ENCODE peak calls at places on chromosome 9, in five cellular contexts. O is stimulated activated CD4-positive, alpha-beta T cell treated with anti-CD3 and anti-CD28 coated beads, Interleukin-2, amount 100 ng/mL, for 48 hours; B is activated gamma-delta T cell treated with anti-CD3 and anti-CD28 coated beads, Interleukin-2, amount 50 U/mL, for 16 hours; G is hepatic stellate cell; H is HS-5. A is an unnamed sample.

GRCh38 chr9:115144706-115145105 is 26.7 kb upstream of the TNC start:
- DNase-seq in B (no peak), H (no peak), G (no peak), O (no peak), A (no peak)

GRCh38 chr9:76592105-76593010 is 133.4 kb downstream of the GCNT1 start:
- DNase-seq in G (no peak), B (no peak), H (no peak), O (no peak), A (no peak)

GRCh38 chr9:91690540-91691249 is 259.3 kb downstream of the ROR2 start:
- DNase-seq in G (no peak), O (no peak), H (no peak), B (no peak), A (no peak)

GRCh38 chr9:104864675-104865104 is 63.3 kb downstream of the ABCA1 start:
- DNase-seq in O (no peak), G (peak; percentile 64), H (peak; percentile 89), B (no peak), A (no peak)

GRCh38 chr9:79616013-79616412 is 44.2 kb downstream of the TLE4 start:
- DNase-seq in G (no peak), O (no peak), H (no peak), B (no peak), A (no peak)

GRCh38 chr9:81685763-81686613 is 3.4 kb downstream of the TLE1 start:
- DNase-seq in H (no peak), B (no peak), O (no peak), G (peak; percentile 44), A (no peak)

GRCh38 chr9:33787839-33788238 is 7.5 kb upstream of the PRSS3 start:
- DNase-seq in G (no peak), H (no peak), B (no peak), O (no peak), A (no peak)

GRCh38 chr9:20317701-20318100 is 304.6 kb downstream of the MLLT3 start:
- DNase-seq in H (no peak), B (no peak), O (no peak), G (no peak), A (no peak)

GRCh38 chr9:134889386-134890214 is 9.0 kb downstream of the FCN2 start:
- DNase-seq in G (no peak), H (no peak), B (no peak), O (no peak), A (no peak)

GRCh38 chr9:125747765-125748510 is 765 bp downstream of the PBX3 start:
- DNase-seq in B (peak; percentile 7), G (peak; percentile 49), H (no peak), O (peak; percentile 11), A (no peak)

GRCh38 chr9:35691757-35692301 is 2.1 kb upstream of the TPM2 start:
- DNase-seq in B (no peak), O (no peak), G (no peak), H (no peak), A (no peak)

GRCh38 chr9:16884952-16885513 is 14.6 kb upstream of the BNC2 start:
- DNase-seq in B (no peak), G (no peak), O (no peak), H (peak; percentile 93), A (peak; percentile 62)

GRCh38 chr9:22427226-22427880 is 19.3 kb upstream of the DMRTA1 start:
- DNase-seq in H (no peak), B (no peak), G (no peak), O (no peak), A (no peak)

GRCh38 chr9:6902423-6902822 is 144.7 kb downstream of the KDM4C start:
- DNase-seq in O (no peak), B (no peak), G (no peak), H (no peak), A (no peak)

GRCh38 chr9:127121628-127122175 is 733 bp downstream of the ANGPTL2 start:
- DNase-seq in H (no peak), B (no peak), G (peak; percentile 45), O (no peak), A (no peak)

GRCh38 chr9:75892168-75892901 is 1.9 kb downstream of the PCSK5 start:
- DNase-seq in B (no peak), O (peak; percentile 13), G (no peak), H (no peak), A (no peak)

GRCh38 chr9:29875522-29875921 is 2302.2 kb upstream of the C9orf72 start:
- DNase-seq in H (no peak), B (no peak), O (no peak), G (no peak), A (no peak)

GRCh38 chr9:79014929-79015699 is 556.7 kb upstream of the TLE4 start:
- DNase-seq in B (no peak), G (no peak), O (no peak), H (no peak), A (no peak)

GRCh38 chr9:4866239-4866969 is 73.7 kb downstream of the RCL1 start:
- DNase-seq in G (no peak), H (no peak), B (no peak), O (no peak), A (no peak)

GRCh38 chr9:129757045-129757444 is 4.2 kb upstream of the PTGES start:
- DNase-seq in H (no peak), B (no peak), O (no peak), G (no peak), A (no peak)

GRCh38 chr9:81879501-81879916 is 48.7 kb upstream of the SPATA31D4 start:
- DNase-seq in H (no peak), B (no peak), O (no peak), G (no peak), A (no peak)

GRCh38 chr9:94983552-94983951 is 257.1 kb downstream of the AOPEP start:
- DNase-seq in O (no peak), B (no peak), H (no peak), G (no peak), A (no peak)

GRCh38 chr9:127267793-127268507 is 3.4 kb downstream of the GARNL3 start:
- DNase-seq in G (no peak), H (no peak), B (no peak), O (no peak), A (no peak)

GRCh38 chr9:121545875-121546423 is 46.3 kb upstream of the GGTA1 start:
- DNase-seq in H (peak; percentile 67), G (peak; percentile 95), B (peak; percentile 30), O (peak; percentile 69), A (peak; percentile 86)

GRCh38 chr9:125513634-125514413 is 193.2 kb downstream of the MAPKAP1 start:
- DNase-seq in B (no peak), O (peak; percentile 16), H (peak; percentile 58), G (peak; percentile 79), A (no peak)

A was measured in KG1.